ENCODE peak calls at places on chromosomes 2 and 18, in seven cellular contexts. U is heart right ventricle, Y is endothelial cell of umbilical vein, J is AG09309, F is astrocyte of the cerebellum, M is mucosa of descending colon, E is hepatocyte. V is an unnamed sample.

GRCh38 chr2:164710252-164710633 is 89.0 kb upstream of the GRB14 start:
- DNase-seq in M (no peak), U (no peak), F (peak), E (peak), J (no peak), Y (no peak), V (no peak)

GRCh38 chr2:121910139-121910538 is 154.7 kb downstream of the TSN start:
- DNase-seq in F (no peak), M (no peak), Y (no peak), E (no peak), J (no peak), U (no peak), V (no peak)

GRCh38 chr18:75269140-75269676 is 58.6 kb downstream of the TSHZ1 start:
- DNase-seq in E (no peak), M (no peak), Y (no peak), F (no peak), J (no peak), U (no peak), V (no peak)

GRCh38 chr2:238259085-238260020 is 19.5 kb upstream of the HES6 start:
- DNase-seq in Y (no peak), E (no peak), F (no peak), U (peak), M (no peak), J (no peak), V (no peak)

GRCh38 chr18:12014091-12014490 is 32.8 kb downstream of the IMPA2 start:
- DNase-seq in U (no peak), Y (no peak), E (no peak), F (no peak), M (no peak), J (no peak), V (no peak)

GRCh38 chr2:200353873-200354272 is 47.4 kb downstream of the SPATS2L start:
- DNase-seq in F (no peak), J (no peak), E (no peak), U (no peak), M (no peak), Y (no peak), V (no peak)

GRCh38 chr2:8611712-8612111 is 70.1 kb upstream of the ID2 start:
- DNase-seq in E (peak), Y (no peak), U (no peak), J (no peak), M (peak), F (no peak), V (no peak)

GRCh38 chr2:12915792-12916191 is 199.1 kb downstream of the TRIB2 start:
- DNase-seq in Y (no peak), E (no peak), F (no peak), J (no peak), U (no peak), M (no peak), V (no peak)

GRCh38 chr2:143903172-143903856 is 616.6 kb downstream of the ZEB2 start:
- DNase-seq in Y (no peak), M (no peak), U (no peak), J (no peak), E (no peak), F (no peak), V (no peak)

GRCh38 chr18:42365550-42365949 is 410.5 kb downstream of the PIK3C3 start:
- DNase-seq in F (no peak), J (no peak), E (no peak), Y (no peak), U (no peak), M (no peak), V (no peak)

GRCh38 chr18:42364042-42364441 is 409.0 kb downstream of the PIK3C3 start:
- DNase-seq in M (no peak), U (no peak), E (no peak), J (no peak), Y (no peak), F (no peak), V (no peak)

GRCh38 chr18:42360716-42361115 is 405.7 kb downstream of the PIK3C3 start:
- DNase-seq in Y (no peak), E (no peak), J (no peak), F (no peak), U (no peak), M (no peak), V (no peak)

DNA sequence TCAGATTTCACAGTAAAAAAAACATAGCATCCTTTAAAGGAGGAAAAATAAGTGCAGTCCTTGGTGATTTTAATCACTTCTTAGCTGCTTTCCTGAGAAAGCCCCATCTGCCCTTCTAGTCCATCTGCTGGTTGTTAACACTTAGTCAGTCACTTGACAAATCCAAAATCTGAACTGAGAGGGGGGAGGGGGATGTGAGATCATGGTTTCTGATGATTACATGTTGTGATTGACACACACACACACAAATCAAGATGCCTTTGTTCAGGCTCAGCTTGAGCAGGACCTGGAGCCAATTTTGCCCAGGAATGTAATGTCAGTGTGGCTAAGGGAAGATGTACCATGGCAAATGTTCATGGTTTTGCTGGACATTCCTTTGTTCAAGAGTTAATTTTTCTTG is 408.4 kb downstream of the PIK3C3 start:
- DNase-seq in J (no peak), M (no peak), U (no peak), F (no peak), Y (no peak), E (no peak), V (no peak)
- TF ChIP-seq CTCF in J (no peak), M (no peak), U (no peak), F (no peak), Y (no peak), E (no peak), V (no peak)

DNA sequence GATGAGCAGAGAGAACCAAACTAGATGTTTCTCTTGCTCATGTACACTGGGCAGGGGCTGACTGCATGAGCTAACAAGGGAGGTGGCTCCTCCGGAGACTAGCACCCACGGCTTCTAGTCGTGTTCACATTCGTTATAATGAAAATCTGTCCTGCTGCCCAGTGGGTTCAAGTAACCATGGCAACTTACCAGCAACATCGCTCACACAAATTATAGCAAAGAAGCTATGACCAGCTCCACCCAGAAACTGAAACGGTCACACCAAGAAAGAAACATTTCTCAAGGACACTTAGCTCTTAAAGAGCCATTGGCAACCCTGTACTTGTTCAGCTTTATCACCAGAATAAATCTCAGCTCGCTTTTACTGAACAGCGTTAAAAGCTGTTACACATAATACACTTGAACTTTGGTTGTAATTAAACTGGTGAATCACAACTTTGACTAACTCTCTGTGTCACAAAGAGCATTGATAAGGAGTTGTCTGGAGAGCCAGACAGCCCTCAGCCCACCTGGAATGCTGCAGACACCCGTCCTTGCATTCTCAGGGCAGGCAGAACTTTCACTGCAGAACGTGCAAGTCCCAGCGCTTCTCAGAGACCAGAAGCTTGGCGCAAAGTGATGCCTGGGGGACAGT is 141.2 kb downstream of the PID1 start:
- DNase-seq in Y (no peak), M (peak), J (no peak), F (no peak), U (no peak), E (peak), V (no peak)
- H3K4me3 ChIP-seq in Y (no peak), M (no peak), J (no peak), F (no peak), U (no peak), E (no peak), V (no peak)

GRCh38 chr2:241864168-241864896 is 5.2 kb upstream of the RTP5 start:
- DNase-seq in U (no peak), Y (no peak), M (no peak), J (no peak), E (no peak), F (no peak), V (no peak)
- TF ChIP-seq CTCF in U (no peak), Y (no peak), M (no peak), J (no peak), E (no peak), F (no peak), V (no peak)

GRCh38 chr2:33258387-33258786 is 218.1 kb upstream of the RASGRP3 start:
- DNase-seq in J (no peak), Y (no peak), U (no peak), M (no peak), F (no peak), E (no peak), V (no peak)

GRCh38 chr2:33264766-33265165 is 211.7 kb upstream of the RASGRP3 start:
- DNase-seq in M (no peak), E (no peak), F (no peak), Y (no peak), J (no peak), U (no peak), V (no peak)

GRCh38 chr2:33266467-33266866 is 210.0 kb upstream of the RASGRP3 start:
- DNase-seq in J (no peak), Y (no peak), U (no peak), M (no peak), F (no peak), E (no peak), V (no peak)

GRCh38 chr2:33265584-33266338 is 210.7 kb upstream of the RASGRP3 start:
- DNase-seq in J (no peak), Y (no peak), M (no peak), E (no peak), U (peak), F (no peak), V (peak)

DNA sequence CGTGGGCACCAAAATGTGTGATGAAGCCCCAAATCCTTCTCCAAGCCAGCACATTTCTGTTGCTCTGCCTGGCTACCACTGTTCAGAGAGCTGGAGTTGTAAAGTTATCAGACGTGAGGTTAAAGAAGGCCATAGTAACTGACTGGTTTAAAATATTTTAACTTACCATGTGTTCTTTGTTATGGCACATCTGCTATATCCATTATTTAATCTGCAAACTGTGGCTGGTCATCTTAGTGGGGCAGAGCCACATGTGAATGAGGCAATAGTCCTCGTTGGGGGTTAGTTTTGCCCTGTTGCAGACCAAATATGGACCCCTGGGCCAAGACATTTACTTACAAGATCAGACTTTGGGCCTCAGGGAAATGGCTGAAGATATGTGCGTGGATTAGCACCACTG is 214.4 kb upstream of the RASGRP3 start:
- DNase-seq in U (no peak), J (no peak), M (no peak), Y (no peak), F (no peak), E (no peak), V (no peak)
- H3K4me3 ChIP-seq in U (no peak), J (no peak), M (no peak), Y (no peak), F (no peak), E (no peak), V (no peak)

GRCh38 chr2:153770359-153770991 is 101.2 kb upstream of the GALNT13 start:
- DNase-seq in M (no peak), J (no peak), Y (no peak), U (no peak), E (no peak), F (no peak), V (no peak)
- TF ChIP-seq CTCF in M (no peak), J (no peak), Y (no peak), U (no peak), E (peak), F (no peak), V (no peak)

DNA sequence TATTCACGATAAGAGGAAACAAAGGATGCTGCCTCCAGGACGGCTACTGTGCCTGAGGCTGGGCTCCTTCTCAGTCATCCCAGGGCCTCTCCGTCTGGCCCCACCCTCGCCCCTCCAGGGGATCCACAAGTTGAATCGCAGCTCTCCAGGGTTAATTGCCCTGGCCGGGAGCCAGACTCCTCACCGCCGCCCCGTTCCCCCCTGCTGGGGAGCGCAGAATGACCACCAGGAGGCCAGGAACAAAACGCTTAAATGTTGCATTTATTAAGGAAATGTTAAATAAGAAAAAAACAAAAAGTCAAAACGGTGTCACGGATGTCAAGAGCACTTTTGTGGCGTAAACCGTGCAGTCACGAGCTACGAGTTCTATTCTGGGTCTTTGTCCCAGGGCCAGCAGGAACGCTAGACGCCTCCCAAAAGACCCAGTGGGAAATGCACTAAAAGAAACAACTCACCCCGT is 1.4 kb downstream of the RPRM start:
- DNase-seq in F (no peak), J (no peak), Y (no peak), E (peak), U (peak), M (no peak), V (peak)
- H3K4me3 ChIP-seq in F (peak), J (no peak), Y (no peak), E (peak), U (peak), M (no peak), V (no peak)

GRCh38 chr2:205051417-205051816 is 506.1 kb downstream of the PARD3B start:
- DNase-seq in Y (no peak), E (no peak), J (no peak), U (no peak), F (no peak), M (no peak), V (no peak)
- TF ChIP-seq CTCF in Y (no peak), E (peak), J (peak), U (peak), F (no peak), M (no peak), V (no peak)

V was measured in left lung.